ENCODE peak calls at places on chromosomes 3 and 15, in four cellular contexts. J is Peyer's patch, Z is body of pancreas, I is left ventricle myocardium inferior. R is an unnamed sample.

GRCh38 chr15:70072479-70072878 is 25.2 kb downstream of the TLE3 start:
- DNase-seq in Z (no peak), I (no peak), J (no peak), R (no peak)

GRCh38 chr15:82792068-82792467 is 13.8 kb downstream of the FSD2 start:
- DNase-seq in I (no peak), Z (no peak), J (no peak), R (no peak)

GRCh38 chr3:124168271-124168670 is 176.3 kb upstream of the ROPN1 start:
- DNase-seq in I (no peak), Z (no peak), J (no peak), R (no peak)

GRCh38 chr15:98733098-98733497 is 84.8 kb downstream of the IGF1R start:
- DNase-seq in Z (no peak), I (no peak), J (no peak), R (no peak)

GRCh38 chr3:29099775-29100174 is 181.1 kb upstream of the RBMS3 start:
- DNase-seq in Z (no peak), J (no peak), I (no peak), R (no peak)

GRCh38 chr3:44323341-44323955 is 15.1 kb upstream of the TCAIM start:
- DNase-seq in J (peak), I (peak), Z (peak), R (peak)

GRCh38 chr15:96160800-96161199 is 169.7 kb upstream of the NR2F2 start:
- DNase-seq in Z (peak), J (no peak), I (no peak), R (peak)

GRCh38 chr3:31013843-31014242 is 119.4 kb upstream of the GADL1 start:
- DNase-seq in I (no peak), J (no peak), Z (no peak), R (no peak)

GRCh38 chr3:197398301-197398878 is 100.0 kb upstream of the DLG1 start:
- DNase-seq in I (no peak), J (no peak), Z (no peak), R (no peak)

GRCh38 chr3:144142151-144142855 is 170.7 kb downstream of the DIPK2A start:
- DNase-seq in I (no peak), Z (no peak), J (no peak), R (no peak)

GRCh38 chr3:142211034-142211433 is 14.4 kb downstream of the GK5 start:
- DNase-seq in J (no peak), Z (no peak), I (no peak), R (no peak)

GRCh38 chr15:70314652-70315051 is 216.9 kb upstream of the TLE3 start:
- DNase-seq in J (no peak), Z (no peak), I (no peak), R (no peak)

GRCh38 chr3:133413166-133414020 is 13.5 kb downstream of the BFSP2 start:
- DNase-seq in J (no peak), I (no peak), Z (peak), R (peak)

GRCh38 chr3:127448161-127448561 is 142.4 kb downstream of the TPRA1 start:
- DNase-seq in Z (peak), J (no peak), I (no peak), R (no peak)

GRCh38 chr15:33021806-33022389 is 172.6 kb downstream of the FMN1 start:
- DNase-seq in I (no peak), J (no peak), Z (peak), R (peak)

GRCh38 chr15:68429691-68430470 is 2.1 kb downstream of the ITGA11 start:
- DNase-seq in Z (no peak), J (no peak), I (no peak), R (no peak)
- H3K4me3 ChIP-seq in Z (no peak), J (no peak), I (peak), R (no peak)

DNA sequence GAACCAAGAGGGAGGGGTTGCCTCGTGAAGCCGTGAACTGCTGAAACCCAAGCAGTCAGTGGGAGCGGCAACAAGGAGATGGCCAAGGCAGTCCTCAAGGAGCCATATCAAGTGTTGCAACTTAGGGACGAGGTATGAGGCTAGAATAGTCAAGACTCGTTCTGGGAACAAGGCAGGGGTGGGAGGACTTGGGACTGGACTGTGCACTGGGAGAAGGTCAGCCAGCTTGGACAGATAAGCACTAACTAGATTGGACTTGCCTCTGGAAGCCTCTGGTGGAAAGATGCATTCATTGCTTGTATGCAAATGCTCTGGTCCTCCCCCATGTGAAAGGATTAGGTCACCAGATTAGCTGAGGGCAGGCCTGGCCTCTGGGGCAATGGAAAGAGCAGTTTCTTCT is 123.3 kb upstream of the CTNNB1 start:
- DNase-seq in J (no peak), I (peak), Z (peak), R (no peak)
- TF ChIP-seq CTCF in J (no peak), I (peak), Z (no peak), R (peak)

GRCh38 chr3:110733045-110733444 is 338.6 kb upstream of the NECTIN3 start:
- DNase-seq in Z (no peak), J (no peak), I (no peak), R (no peak)
- H3K4me3 ChIP-seq in Z (no peak), J (no peak), I (no peak), R (no peak)

GRCh38 chr3:140577911-140578310 is 100.0 kb upstream of the TRIM42 start:
- DNase-seq in J (no peak), Z (no peak), I (no peak), R (no peak)

GRCh38 chr3:140580746-140581145 is 97.1 kb upstream of the TRIM42 start:
- DNase-seq in I (no peak), J (no peak), Z (no peak), R (no peak)

GRCh38 chr3:140584549-140584948 is 93.3 kb upstream of the TRIM42 start:
- DNase-seq in I (no peak), J (no peak), Z (no peak), R (no peak)

GRCh38 chr3:140576444-140576843 is 101.4 kb upstream of the TRIM42 start:
- DNase-seq in J (no peak), Z (no peak), I (no peak), R (no peak)

DNA sequence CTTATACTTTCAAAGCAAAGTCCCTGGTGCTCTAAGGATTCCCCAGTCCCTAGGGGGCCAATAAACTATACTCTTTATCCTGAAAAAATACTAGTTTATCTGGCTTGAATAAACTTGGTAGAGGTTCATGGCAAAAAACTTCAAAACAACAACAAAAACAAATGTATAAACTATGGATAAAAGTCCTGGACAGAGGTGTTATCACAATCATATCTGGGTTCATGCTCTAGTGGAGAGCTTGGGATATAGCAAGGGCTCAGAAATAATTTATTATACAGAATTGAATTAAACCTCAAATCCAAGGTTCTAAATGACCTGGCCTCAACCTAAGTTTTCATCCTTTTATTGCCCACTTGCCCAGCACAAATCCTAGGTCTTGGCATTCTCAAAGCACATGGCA is 98.6 kb upstream of the TRIM42 start:
- DNase-seq in J (no peak), Z (no peak), I (no peak), R (no peak)
- TF ChIP-seq CTCF in J (no peak), Z (no peak), I (no peak), R (no peak)

GRCh38 chr3:188780188-188781147 is 391.3 kb upstream of the TPRG1 start:
- DNase-seq in J (no peak), Z (peak), I (peak), R (no peak)

GRCh38 chr3:188786424-188786823 is 385.3 kb upstream of the TPRG1 start:
- DNase-seq in J (no peak), I (no peak), Z (no peak), R (peak)

GRCh38 chr3:188779537-188779936 is 392.2 kb upstream of the TPRG1 start:
- DNase-seq in Z (no peak), J (no peak), I (no peak), R (no peak)

GRCh38 chr3:188788621-188789081 is 383.1 kb upstream of the TPRG1 start:
- DNase-seq in J (no peak), Z (peak), I (no peak), R (no peak)

DNA sequence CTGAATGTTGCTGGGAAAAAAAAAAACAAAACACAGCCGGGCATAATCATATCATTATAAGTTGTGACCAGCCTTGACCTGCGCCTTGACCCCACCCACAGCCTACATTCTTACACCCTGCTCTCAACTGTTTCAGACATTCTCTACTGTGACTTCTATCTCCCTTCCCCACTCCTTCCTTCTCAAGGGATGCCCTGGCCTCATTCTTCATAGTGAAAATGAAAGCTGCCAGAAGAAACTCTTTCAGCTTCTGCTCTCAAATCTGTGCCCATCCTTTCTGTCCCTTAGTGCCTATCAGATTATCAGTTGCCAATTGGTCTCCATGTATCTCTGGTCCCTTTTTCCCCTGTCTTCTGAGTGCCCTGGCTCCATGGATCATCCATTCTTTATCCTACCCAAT is 389.0 kb upstream of the TPRG1 start:
- DNase-seq in J (no peak), I (no peak), Z (no peak), R (no peak)
- H3K4me3 ChIP-seq in J (no peak), I (no peak), Z (no peak), R (no peak)

R was measured in LNCaP clone FGC.